ENCODE peak calls at places on chromosomes 7 and 10, in nine cellular contexts. W, A, O, Q, C, F, H, S and M are unnamed samples.

GRCh38 chr7:143288836-143289235 is 685 bp downstream of the CASP2 start:
- DNase-seq in F (peak), C (no peak), O (no peak), W (no peak), Q (peak), H (no peak), S (no peak), A (no peak), M (no peak)

GRCh38 chr7:5681423-5681822 is 100.0 kb downstream of the RNF216 start:
- DNase-seq in A (no peak), O (no peak), Q (no peak), W (no peak), S (no peak), C (no peak), F (no peak), H (no peak), M (no peak)

GRCh38 chr7:44060091-44060947 is 5.0 kb downstream of the PGAM2 start:
- DNase-seq in F (no peak), W (no peak), Q (no peak), C (peak), H (no peak), A (no peak), S (no peak), O (no peak), M (no peak)

GRCh38 chr10:65010845-65011244 is 1489.6 kb downstream of the REEP3 start:
- DNase-seq in C (no peak), A (no peak), S (no peak), F (no peak), W (no peak), O (no peak), H (no peak), Q (no peak), M (no peak)

GRCh38 chr7:101216860-101217387 is 457 bp downstream of the PLOD3 start:
- DNase-seq in O (no peak), W (peak), A (no peak), Q (no peak), S (no peak), F (no peak), H (no peak), C (peak), M (no peak)

GRCh38 chr7:471191-471865 is 48.3 kb downstream of the PDGFA start:
- DNase-seq in Q (no peak), S (peak), C (no peak), O (no peak), A (no peak), F (no peak), H (no peak), W (no peak), M (no peak)

GRCh38 chr7:105046414-105046813 is 32.4 kb downstream of the KMT2E start:
- DNase-seq in F (no peak), Q (peak), A (no peak), S (no peak), C (no peak), H (no peak), O (no peak), W (peak), M (no peak)

GRCh38 chr10:110335314-110336064 is 30.8 kb upstream of the SMNDC1 start:
- DNase-seq in S (no peak), Q (no peak), F (no peak), H (no peak), W (no peak), A (no peak), O (no peak), C (no peak), M (no peak)

GRCh38 chr10:44383749-44384600 is 922 bp downstream of the CXCL12 start:
- DNase-seq in F (no peak), W (no peak), H (no peak), C (peak), A (peak), S (no peak), O (no peak), Q (peak), M (no peak)

GRCh38 chr7:6446977-6447588 is 671 bp downstream of the DAGLB start:
- DNase-seq in W (peak), Q (peak), O (peak), F (peak), S (no peak), H (peak), A (peak), C (peak), M (peak)

GRCh38 chr10:91036807-91037405 is 116.0 kb upstream of the ANKRD1 start:
- DNase-seq in S (no peak), H (no peak), O (no peak), Q (no peak), A (no peak), W (no peak), F (no peak), C (no peak), M (no peak)

GRCh38 chr10:22268503-22268902 is 47.7 kb upstream of the COMMD3 start:
- DNase-seq in O (no peak), C (no peak), W (no peak), H (no peak), Q (no peak), S (no peak), F (no peak), A (no peak), M (no peak)

GRCh38 chr7:38709123-38709522 is 78.0 kb upstream of the AMPH start:
- DNase-seq in S (no peak), F (no peak), H (no peak), Q (no peak), A (no peak), C (no peak), W (no peak), O (no peak), M (no peak)

GRCh38 chr7:55020481-55020871 is 1.7 kb downstream of the EGFR start:
- DNase-seq in A (no peak), C (peak), S (no peak), H (peak), F (no peak), W (peak), Q (peak), O (no peak), M (no peak)

GRCh38 chr7:114711244-114711643 is 210.7 kb upstream of the MDFIC start:
- DNase-seq in C (no peak), A (no peak), F (no peak), H (no peak), W (no peak), Q (peak), S (no peak), O (no peak), M (no peak)

GRCh38 chr7:151110941-151111645 is 24.8 kb downstream of the AGAP3 start:
- DNase-seq in S (peak), C (peak), F (peak), O (peak), W (peak), H (peak), Q (peak), A (peak), M (peak)

GRCh38 chr7:83701744-83702143 is 52.8 kb upstream of the SEMA3E start:
- DNase-seq in S (no peak), Q (no peak), C (no peak), O (no peak), F (no peak), W (no peak), H (no peak), A (no peak), M (no peak)

GRCh38 chr7:116630932-116631449 is 41.0 kb upstream of the MET start:
- DNase-seq in C (peak), H (no peak), Q (peak), S (no peak), O (no peak), F (peak), A (no peak), W (peak), M (no peak)

GRCh38 chr10:18423058-18423637 is 228.2 kb downstream of the NSUN6 start:
- DNase-seq in A (no peak), H (no peak), Q (no peak), O (no peak), F (no peak), S (no peak), W (no peak), C (no peak), M (no peak)

GRCh38 chr10:74738543-74738942 is 87.9 kb upstream of the KAT6B start:
- DNase-seq in C (no peak), O (no peak), W (no peak), Q (no peak), S (no peak), F (no peak), A (no peak), H (no peak), M (no peak)

GRCh38 chr10:116111483-116112095 is 161.4 kb downstream of the GFRA1 start:
- DNase-seq in O (no peak), F (no peak), Q (no peak), H (no peak), S (no peak), A (no peak), W (no peak), C (no peak), M (no peak)

GRCh38 chr10:1663226-1663625 is 74.1 kb downstream of the ADARB2 start:
- DNase-seq in C (peak), Q (no peak), S (no peak), F (no peak), A (no peak), H (no peak), W (no peak), O (no peak), M (no peak)

GRCh38 chr10:79463578-79464496 is 18.4 kb upstream of the ZCCHC24 start:
- DNase-seq in W (no peak), H (no peak), C (peak), F (no peak), S (no peak), Q (no peak), O (no peak), A (no peak), M (no peak)

GRCh38 chr7:84181628-84182027 is 13.0 kb downstream of the SEMA3A start:
- DNase-seq in C (no peak), S (no peak), W (no peak), Q (no peak), H (no peak), A (no peak), F (no peak), O (no peak), M (no peak)

GRCh38 chr7:43572516-43573049 is 10.3 kb upstream of the STK17A start:
- DNase-seq in S (peak), W (peak), Q (peak), F (no peak), A (no peak), O (no peak), C (peak), H (no peak), M (peak)

GRCh38 chr7:128838109-128838779 is 8.0 kb downstream of the FLNC start:
- DNase-seq in W (no peak), A (no peak), S (no peak), C (no peak), Q (no peak), O (no peak), H (no peak), F (no peak), M (no peak)

GRCh38 chr10:96460316-96460715 is 53.4 kb downstream of the TLL2 start:
- DNase-seq in C (no peak), O (no peak), S (no peak), H (no peak), W (no peak), Q (no peak), F (no peak), A (no peak), M (no peak)

GRCh38 chr10:21724695-21725371 is 190.8 kb downstream of the MLLT10 start:
- DNase-seq in H (peak), S (peak), A (no peak), Q (peak), C (peak), F (peak), O (no peak), W (peak), M (peak)

GRCh38 chr7:50507898-50508470 is 57.2 kb downstream of the DDC start:
- DNase-seq in H (no peak), C (no peak), F (peak), A (no peak), W (no peak), S (no peak), O (no peak), Q (no peak), M (no peak)

GRCh38 chr7:101630591-101630990 is 1.5 kb upstream of the MYL10 start:
- DNase-seq in C (no peak), O (no peak), Q (peak), W (peak), S (no peak), F (peak), A (no peak), H (no peak), M (no peak)

GRCh38 chr7:31938650-31939049 is 131.6 kb downstream of the PDE1C start:
- DNase-seq in F (no peak), S (no peak), C (no peak), H (no peak), O (no peak), Q (peak), W (peak), A (no peak), M (no peak)

GRCh38 chr10:75417522-75417927 is 13.9 kb upstream of the LRMDA start:
- DNase-seq in F (no peak), S (no peak), H (no peak), O (no peak), W (no peak), Q (no peak), A (no peak), C (no peak), M (no peak)

GRCh38 chr7:100122568-100122967 is 3.1 kb downstream of the CNPY4 start:
- DNase-seq in A (no peak), H (no peak), S (no peak), Q (no peak), F (peak), W (no peak), O (no peak), C (no peak), M (no peak)

GRCh38 chr10:110859947-110860376 is 11.8 kb upstream of the PDCD4 start:
- DNase-seq in S (no peak), H (no peak), C (no peak), O (no peak), W (no peak), A (no peak), F (peak), Q (peak), M (peak)

GRCh38 chr10:133388973-133389818 is 4.8 kb upstream of the MTG1 start:
- DNase-seq in S (peak), C (peak), Q (no peak), O (no peak), H (no peak), W (no peak), F (peak), A (peak), M (peak)

GRCh38 chr7:10122573-10123100 is 851.0 kb upstream of the PHF14 start:
- DNase-seq in F (peak), W (no peak), C (no peak), Q (no peak), S (no peak), O (peak), H (no peak), A (no peak), M (no peak)